ENCODE peak calls at places on chromosome 12, in seven cellular contexts. E is activated CD4-positive, alpha-beta T cell treated with anti-CD3 and anti-CD28 coated beads for 24 hours; S is naive thymus-derived CD4-positive, alpha-beta T cell; N is stimulated activated CD4-positive, alpha-beta T cell treated with anti-CD3 and anti-CD28 coated beads, Interleukin-1b, Interleukin-23, amount 100 ng/mL, for 1 hour; I is dorsolateral prefrontal cortex; V is NCI-H1105 treated with DMSO at 0.1 percent for 48 hours; D is activated naive CD4-positive, alpha-beta T cell treated with anti-CD3 and anti-CD28 coated beads for 36 hours. O is an unnamed sample.

GRCh38 chr12:49338830-49339463 is 2.0 kb upstream of the C1QL4 start:
- DNase-seq in E (no peak), S (no peak), N (no peak), I (peak; percentile 19), V (no peak), D (no peak), O (no peak)

GRCh38 chr12:29309320-29309902 is 71.6 kb downstream of the ERGIC2 start:
- DNase-seq in E (no peak), S (peak; percentile 6), N (no peak), I (no peak), V (peak; percentile 5), D (no peak), O (peak; percentile 47)

GRCh38 chr12:66188584-66189475 is at the start of gene IRAK3:
- DNase-seq in E (no peak), S (peak; percentile 18), N (no peak), I (peak; percentile 63), V (peak; percentile 4), D (peak; percentile 41), O (peak; percentile 81)

GRCh38 chr12:115213538-115213961 is 529.6 kb upstream of the TBX3 start:
- DNase-seq in E (no peak), S (no peak), N (no peak), I (peak; percentile 44), V (no peak), D (no peak), O (no peak)

GRCh38 chr12:92147491-92147890 is 1.8 kb upstream of the BTG1 start:
- DNase-seq in E (no peak), S (no peak), N (no peak), I (no peak), V (no peak), D (no peak), O (no peak)

GRCh38 chr12:45988259-45988658 is 2.1 kb downstream of the SCAF11 start:
- DNase-seq in E (no peak), S (no peak), N (no peak), I (no peak), V (no peak), D (no peak), O (no peak)

GRCh38 chr12:126998747-126999285 is 1268.2 kb upstream of the TMEM132C start:
- DNase-seq in E (no peak), S (no peak), N (no peak), I (no peak), V (no peak), D (no peak), O (peak; percentile 3)

GRCh38 chr12:15688838-15689237 is 100.3 kb downstream of the EPS8 start:
- DNase-seq in E (no peak), S (no peak), N (no peak), I (no peak), V (no peak), D (no peak), O (no peak)

GRCh38 chr12:5776091-5776490 is 169.0 kb downstream of the ANO2 start:
- DNase-seq in E (no peak), S (no peak), N (no peak), I (no peak), V (no peak), D (no peak), O (no peak)

GRCh38 chr12:45773734-45774133 is 44.2 kb downstream of the ARID2 start:
- DNase-seq in E (no peak), S (no peak), N (no peak), I (no peak), V (no peak), D (no peak), O (no peak)

GRCh38 chr12:2258035-2258434 is 205.2 kb downstream of the CACNA1C start:
- DNase-seq in E (no peak), S (no peak), N (no peak), I (no peak), V (no peak), D (no peak), O (no peak)

GRCh38 chr12:14664434-14665023 is 31.9 kb downstream of the GUCY2C start:
- DNase-seq in E (peak; percentile 10), S (peak; percentile 64), N (peak; percentile 3), I (no peak), V (peak; percentile 53), D (peak; percentile 61), O (peak; percentile 95)

GRCh38 chr12:125187780-125188741 is 122.8 kb downstream of the AACS start:
- DNase-seq in E (no peak), S (no peak), N (no peak), I (no peak), V (peak; percentile 10), D (no peak), O (no peak)

GRCh38 chr12:28459481-28459880 is 269.2 kb downstream of the CCDC91 start:
- DNase-seq in E (no peak), S (no peak), N (no peak), I (no peak), V (no peak), D (no peak), O (no peak)